ENCODE peak calls at places on chromosomes 16 and 17, in nine cellular contexts. One of them, this sample, is unnamed. For H3K4me1 and H3K9me2, the result is how much of the 10 kb centered on the place peaks cover.

GRCh38 chr16:85686912-85687591 is 1.7 kb downstream of the GINS2 start:
- DNase-seq in PC-3: peak
- DNase-seq in OCI-LY7: peak
- DNase-seq in GM23248: no peak
- DNase-seq in GM23338: no peak
- DNase-seq in SK-N-SH: no peak
- DNase-seq in HCT116: no peak
- DNase-seq in hepatocyte: no peak
- DNase-seq in MM.1S: no peak
- DNase-seq in this sample: no peak

GRCh38 chr16:57185446-57185944 is 344 bp downstream of the PSME3IP1 start:
- DNase-seq in PC-3: peak
- DNase-seq in OCI-LY7: no peak
- DNase-seq in GM23248: peak
- DNase-seq in GM23338: peak
- DNase-seq in SK-N-SH: peak
- DNase-seq in HCT116: no peak
- DNase-seq in hepatocyte: peak
- DNase-seq in MM.1S: no peak
- DNase-seq in this sample: peak

GRCh38 chr17:29572691-29573557 is 4.4 kb downstream of the TP53I13 start:
- DNase-seq in PC-3: no peak
- DNase-seq in OCI-LY7: peak
- DNase-seq in GM23248: peak
- DNase-seq in GM23338: peak
- DNase-seq in SK-N-SH: peak
- DNase-seq in HCT116: no peak
- DNase-seq in hepatocyte: peak
- DNase-seq in MM.1S: peak
- DNase-seq in this sample: no peak

GRCh38 chr17:9195961-9196668 is 174.8 kb downstream of the NTN1 start:
- DNase-seq in PC-3: peak
- DNase-seq in OCI-LY7: no peak
- DNase-seq in GM23248: no peak
- DNase-seq in GM23338: peak
- DNase-seq in SK-N-SH: no peak
- DNase-seq in HCT116: no peak
- DNase-seq in hepatocyte: peak
- DNase-seq in MM.1S: no peak
- DNase-seq in this sample: no peak

GRCh38 chr16:65548470-65548869 is 426.6 kb upstream of the CDH11 start:
- DNase-seq in PC-3: no peak
- DNase-seq in OCI-LY7: no peak
- DNase-seq in GM23248: peak
- DNase-seq in GM23338: peak
- DNase-seq in SK-N-SH: peak
- DNase-seq in HCT116: no peak
- DNase-seq in hepatocyte: no peak
- DNase-seq in MM.1S: no peak
- DNase-seq in this sample: no peak

GRCh38 chr17:66733759-66734158 is 101.2 kb upstream of the CACNG5 start:
- DNase-seq in PC-3: no peak
- DNase-seq in OCI-LY7: no peak
- DNase-seq in GM23248: no peak
- DNase-seq in GM23338: no peak
- DNase-seq in SK-N-SH: no peak
- DNase-seq in HCT116: no peak
- DNase-seq in hepatocyte: no peak
- DNase-seq in MM.1S: no peak
- DNase-seq in this sample: no peak

GRCh38 chr17:5592382-5592781 is 8.1 kb upstream of the NLRP1 start:
- DNase-seq in PC-3: peak
- DNase-seq in OCI-LY7: peak
- DNase-seq in GM23248: peak
- DNase-seq in GM23338: peak
- DNase-seq in SK-N-SH: peak
- DNase-seq in HCT116: peak
- DNase-seq in hepatocyte: peak
- DNase-seq in MM.1S: peak
- DNase-seq in this sample: peak

GRCh38 chr16:5367960-5368359 is 270.4 kb upstream of the EEF2KMT start:
- DNase-seq in PC-3: no peak
- DNase-seq in OCI-LY7: no peak
- DNase-seq in GM23248: no peak
- DNase-seq in GM23338: no peak
- DNase-seq in SK-N-SH: no peak
- DNase-seq in HCT116: no peak
- DNase-seq in hepatocyte: no peak
- DNase-seq in MM.1S: no peak
- DNase-seq in this sample: no peak

GRCh38 chr17:49110504-49110903 is 22.1 kb upstream of the B4GALNT2 start:
- DNase-seq in PC-3: peak
- DNase-seq in OCI-LY7: no peak
- DNase-seq in GM23248: no peak
- DNase-seq in GM23338: no peak
- DNase-seq in SK-N-SH: no peak
- DNase-seq in HCT116: no peak
- DNase-seq in hepatocyte: no peak
- DNase-seq in MM.1S: no peak
- DNase-seq in this sample: no peak

GRCh38 chr17:47239663-47240374 is 13.8 kb upstream of the ITGB3 start:
- DNase-seq in PC-3: peak
- DNase-seq in OCI-LY7: peak
- DNase-seq in GM23248: peak
- DNase-seq in GM23338: no peak
- DNase-seq in SK-N-SH: peak
- DNase-seq in HCT116: peak
- DNase-seq in hepatocyte: peak
- DNase-seq in MM.1S: peak
- DNase-seq in this sample: peak

GRCh38 chr17:81489012-81489968 is 23.3 kb downstream of the ACTG1 start:
- DNase-seq in PC-3: no peak
- DNase-seq in OCI-LY7: no peak
- DNase-seq in GM23248: no peak
- DNase-seq in GM23338: peak
- DNase-seq in SK-N-SH: no peak
- DNase-seq in HCT116: no peak
- DNase-seq in hepatocyte: peak
- DNase-seq in MM.1S: no peak
- DNase-seq in this sample: no peak

GRCh38 chr17:63694229-63694973 is 5.5 kb downstream of the LIMD2 start:
- DNase-seq in PC-3: no peak
- DNase-seq in OCI-LY7: peak
- DNase-seq in GM23248: no peak
- DNase-seq in GM23338: peak
- DNase-seq in SK-N-SH: peak
- DNase-seq in HCT116: no peak
- DNase-seq in hepatocyte: no peak
- DNase-seq in MM.1S: no peak
- DNase-seq in this sample: peak

GRCh38 chr16:82990155-82990554 is 363.4 kb downstream of the CDH13 start:
- DNase-seq in PC-3: no peak
- DNase-seq in OCI-LY7: no peak
- DNase-seq in GM23248: peak
- DNase-seq in GM23338: no peak
- DNase-seq in SK-N-SH: no peak
- DNase-seq in HCT116: no peak
- DNase-seq in hepatocyte: no peak
- DNase-seq in MM.1S: no peak
- DNase-seq in this sample: no peak

GRCh38 chr17:72104164-72104862 is 16.5 kb upstream of the SOX9 start:
- DNase-seq in PC-3: peak
- DNase-seq in OCI-LY7: no peak
- DNase-seq in GM23248: no peak
- DNase-seq in GM23338: no peak
- DNase-seq in SK-N-SH: no peak
- DNase-seq in HCT116: no peak
- DNase-seq in hepatocyte: no peak
- DNase-seq in MM.1S: no peak
- DNase-seq in this sample: no peak

GRCh38 chr16:57192720-57193486 is 6.8 kb downstream of the RSPRY1 start:
- DNase-seq in PC-3: no peak
- DNase-seq in OCI-LY7: no peak
- DNase-seq in GM23248: peak
- DNase-seq in GM23338: no peak
- DNase-seq in SK-N-SH: no peak
- DNase-seq in HCT116: no peak
- DNase-seq in hepatocyte: no peak
- DNase-seq in MM.1S: peak
- DNase-seq in this sample: no peak

GRCh38 chr17:10521949-10522348 is 3.6 kb upstream of the MYH1 start:
- DNase-seq in PC-3: no peak
- DNase-seq in OCI-LY7: no peak
- DNase-seq in GM23248: no peak
- DNase-seq in GM23338: no peak
- DNase-seq in SK-N-SH: no peak
- DNase-seq in HCT116: no peak
- DNase-seq in hepatocyte: no peak
- DNase-seq in MM.1S: no peak
- DNase-seq in this sample: no peak

GRCh38 chr16:4323071-4323844 is 7.4 kb downstream of the GLIS2 start:
- DNase-seq in PC-3: no peak
- DNase-seq in OCI-LY7: no peak
- DNase-seq in GM23248: no peak
- DNase-seq in GM23338: no peak
- DNase-seq in SK-N-SH: no peak
- DNase-seq in HCT116: no peak
- DNase-seq in hepatocyte: peak
- DNase-seq in MM.1S: no peak
- DNase-seq in this sample: no peak

GRCh38 chr16:77723108-77723514 is 797 bp downstream of the NUDT7 start:
- DNase-seq in PC-3: no peak
- DNase-seq in OCI-LY7: peak
- DNase-seq in GM23248: peak
- DNase-seq in GM23338: no peak
- DNase-seq in SK-N-SH: peak
- DNase-seq in HCT116: no peak
- DNase-seq in hepatocyte: peak
- DNase-seq in MM.1S: peak
- DNase-seq in this sample: peak

GRCh38 chr16:68732068-68732680 is 4.9 kb upstream of the CDH1 start:
- DNase-seq in PC-3: peak
- DNase-seq in OCI-LY7: no peak
- DNase-seq in GM23248: no peak
- DNase-seq in GM23338: peak
- DNase-seq in SK-N-SH: peak
- DNase-seq in HCT116: peak
- DNase-seq in hepatocyte: peak
- DNase-seq in MM.1S: no peak
- DNase-seq in this sample: no peak

GRCh38 chr16:74372953-74373846 is 2.9 kb upstream of the NPIPB15 start:
- DNase-seq in PC-3: no peak
- DNase-seq in OCI-LY7: no peak
- DNase-seq in GM23248: no peak
- DNase-seq in GM23338: peak
- DNase-seq in SK-N-SH: peak
- DNase-seq in HCT116: no peak
- DNase-seq in hepatocyte: no peak
- DNase-seq in MM.1S: no peak
- DNase-seq in this sample: no peak

GRCh38 chr16:51707666-51708065 is 556.6 kb upstream of the SALL1 start:
- DNase-seq in PC-3: no peak
- DNase-seq in OCI-LY7: no peak
- DNase-seq in GM23248: no peak
- DNase-seq in GM23338: peak
- DNase-seq in SK-N-SH: no peak
- DNase-seq in HCT116: no peak
- DNase-seq in hepatocyte: no peak
- DNase-seq in MM.1S: no peak
- DNase-seq in this sample: no peak

GRCh38 chr16:69820926-69821541 is 58.9 kb downstream of the WWP2 start:
- DNase-seq in PC-3: no peak
- DNase-seq in OCI-LY7: no peak
- DNase-seq in GM23248: peak
- DNase-seq in GM23338: peak
- DNase-seq in SK-N-SH: peak
- DNase-seq in HCT116: no peak
- DNase-seq in hepatocyte: peak
- DNase-seq in MM.1S: no peak
- DNase-seq in this sample: no peak

GRCh38 chr17:40318835-40319332 is 9.9 kb downstream of the RARA start:
- DNase-seq in PC-3: no peak
- DNase-seq in OCI-LY7: no peak
- DNase-seq in GM23248: peak
- DNase-seq in GM23338: no peak
- DNase-seq in SK-N-SH: peak
- DNase-seq in HCT116: no peak
- DNase-seq in hepatocyte: peak
- DNase-seq in MM.1S: no peak
- DNase-seq in this sample: no peak
- H3K4me1 ChIP-seq in PC-3: half or more
- H3K4me1 ChIP-seq in OCI-LY7: half or more
- H3K4me1 ChIP-seq in GM23248: half or more
- H3K4me1 ChIP-seq in GM23338: under half
- H3K4me1 ChIP-seq in SK-N-SH: half or more
- H3K4me1 ChIP-seq in HCT116: half or more
- H3K4me1 ChIP-seq in hepatocyte: half or more
- H3K4me1 ChIP-seq in MM.1S: under half
- H3K4me1 ChIP-seq in this sample: half or more

GRCh38 chr16:29000019-29000418 is 15.2 kb downstream of the LAT start:
- DNase-seq in PC-3: no peak
- DNase-seq in OCI-LY7: no peak
- DNase-seq in GM23248: no peak
- DNase-seq in GM23338: no peak
- DNase-seq in SK-N-SH: no peak
- DNase-seq in HCT116: no peak
- DNase-seq in hepatocyte: no peak
- DNase-seq in MM.1S: no peak
- DNase-seq in this sample: no peak
- H3K9me2 ChIP-seq in PC-3: under half
- H3K9me2 ChIP-seq in OCI-LY7: under half
- H3K9me2 ChIP-seq in GM23248: under half
- H3K9me2 ChIP-seq in GM23338: under half
- H3K9me2 ChIP-seq in SK-N-SH: under half
- H3K9me2 ChIP-seq in HCT116: under half
- H3K9me2 ChIP-seq in hepatocyte: under half
- H3K9me2 ChIP-seq in MM.1S: under half
- H3K9me2 ChIP-seq in this sample: under half

DNA sequence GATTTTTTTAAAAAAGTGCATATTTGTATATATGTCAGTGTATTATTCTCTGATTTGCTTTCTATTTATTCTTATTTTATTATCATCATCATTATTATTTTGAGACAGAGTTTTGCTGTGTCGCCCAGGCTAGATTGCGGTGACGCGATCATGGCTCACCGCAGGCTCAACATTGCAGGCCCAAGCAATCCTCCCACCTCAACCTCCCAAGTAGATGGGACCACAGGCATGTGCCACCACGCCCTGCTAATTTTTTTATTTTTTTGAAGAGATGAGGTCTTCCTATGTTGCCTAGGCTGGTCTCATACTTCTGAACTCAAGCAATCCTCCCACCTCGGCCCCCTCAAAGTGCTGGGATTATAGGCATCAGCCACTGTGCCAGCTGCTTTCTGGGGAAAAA is 8.4 kb upstream of the ARHGAP17 start:
- DNase-seq in PC-3: peak
- DNase-seq in OCI-LY7: no peak
- DNase-seq in GM23248: no peak
- DNase-seq in GM23338: no peak
- DNase-seq in SK-N-SH: no peak
- DNase-seq in HCT116: no peak
- DNase-seq in hepatocyte: no peak
- DNase-seq in MM.1S: no peak
- DNase-seq in this sample: no peak
- H3K4me1 ChIP-seq in PC-3: under half
- H3K4me1 ChIP-seq in OCI-LY7: under half
- H3K4me1 ChIP-seq in GM23248: under half
- H3K4me1 ChIP-seq in GM23338: under half
- H3K4me1 ChIP-seq in SK-N-SH: under half
- H3K4me1 ChIP-seq in HCT116: under half
- H3K4me1 ChIP-seq in hepatocyte: under half
- H3K4me1 ChIP-seq in MM.1S: under half
- H3K4me1 ChIP-seq in this sample: under half

GRCh38 chr17:57832711-57833596 is 16.9 kb downstream of the MRPS23 start:
- DNase-seq in PC-3: peak
- DNase-seq in OCI-LY7: peak
- DNase-seq in GM23248: peak
- DNase-seq in GM23338: peak
- DNase-seq in SK-N-SH: peak
- DNase-seq in HCT116: peak
- DNase-seq in hepatocyte: peak
- DNase-seq in MM.1S: peak
- DNase-seq in this sample: peak
- H3K9me2 ChIP-seq in PC-3: under half
- H3K9me2 ChIP-seq in OCI-LY7: under half
- H3K9me2 ChIP-seq in GM23248: under half
- H3K9me2 ChIP-seq in GM23338: under half
- H3K9me2 ChIP-seq in SK-N-SH: under half
- H3K9me2 ChIP-seq in HCT116: under half
- H3K9me2 ChIP-seq in hepatocyte: under half
- H3K9me2 ChIP-seq in MM.1S: under half
- H3K9me2 ChIP-seq in this sample: under half

This sample was measured in Karpas-422.